ENCODE peak calls at places on chromosomes 1 and 21, in five cellular contexts. One of them, this sample, is unnamed.

GRCh38 chr1:230868736-230869385 is 540 bp upstream of the C1orf198 start:
- DNase-seq in hepatocyte: peak
- DNase-seq in foreskin keratinocyte: peak
- DNase-seq in activated naive CD4-positive, alpha-beta T cell: no peak
- DNase-seq in A549: no peak
- DNase-seq in this sample: peak

GRCh38 chr1:220426989-220427388 is 100.9 kb upstream of the MARK1 start:
- DNase-seq in hepatocyte: no peak
- DNase-seq in foreskin keratinocyte: peak
- DNase-seq in activated naive CD4-positive, alpha-beta T cell: no peak
- DNase-seq in A549: no peak
- DNase-seq in this sample: no peak

GRCh38 chr1:150560011-150560438 is 10.8 kb downstream of the ADAMTSL4 start:
- DNase-seq in hepatocyte: peak
- DNase-seq in foreskin keratinocyte: no peak
- DNase-seq in activated naive CD4-positive, alpha-beta T cell: peak
- DNase-seq in A549: peak
- DNase-seq in this sample: peak

GRCh38 chr1:51906306-51907078 is 28.0 kb upstream of the NRDC start:
- DNase-seq in hepatocyte: no peak
- DNase-seq in foreskin keratinocyte: no peak
- DNase-seq in activated naive CD4-positive, alpha-beta T cell: no peak
- DNase-seq in A549: no peak
- DNase-seq in this sample: no peak

GRCh38 chr1:85580046-85580411 is 532 bp upstream of the CCN1 start:
- DNase-seq in hepatocyte: peak
- DNase-seq in foreskin keratinocyte: peak
- DNase-seq in activated naive CD4-positive, alpha-beta T cell: no peak
- DNase-seq in A549: peak
- DNase-seq in this sample: no peak

GRCh38 chr1:187787696-187788095 is 958.9 kb downstream of the PLA2G4A start:
- DNase-seq in hepatocyte: no peak
- DNase-seq in foreskin keratinocyte: no peak
- DNase-seq in activated naive CD4-positive, alpha-beta T cell: no peak
- DNase-seq in A549: no peak
- DNase-seq in this sample: no peak

GRCh38 chr1:215393476-215393875 is 173.6 kb upstream of the KCTD3 start:
- DNase-seq in hepatocyte: no peak
- DNase-seq in foreskin keratinocyte: no peak
- DNase-seq in activated naive CD4-positive, alpha-beta T cell: no peak
- DNase-seq in A549: no peak
- DNase-seq in this sample: no peak

GRCh38 chr1:156489166-156489934 is 11.2 kb downstream of the MEF2D start:
- DNase-seq in hepatocyte: peak
- DNase-seq in foreskin keratinocyte: no peak
- DNase-seq in activated naive CD4-positive, alpha-beta T cell: no peak
- DNase-seq in A549: no peak
- DNase-seq in this sample: no peak

GRCh38 chr1:53545663-53546408 is 86.6 kb downstream of the DMRTB1 start:
- DNase-seq in hepatocyte: no peak
- DNase-seq in foreskin keratinocyte: no peak
- DNase-seq in activated naive CD4-positive, alpha-beta T cell: no peak
- DNase-seq in A549: no peak
- DNase-seq in this sample: no peak

GRCh38 chr1:48761411-48761810 is 15.3 kb downstream of the BEND5 start:
- DNase-seq in hepatocyte: no peak
- DNase-seq in foreskin keratinocyte: no peak
- DNase-seq in activated naive CD4-positive, alpha-beta T cell: no peak
- DNase-seq in A549: no peak
- DNase-seq in this sample: no peak

GRCh38 chr1:94792473-94792875 is 27.7 kb upstream of the SLC44A3 start:
- DNase-seq in hepatocyte: no peak
- DNase-seq in foreskin keratinocyte: peak
- DNase-seq in activated naive CD4-positive, alpha-beta T cell: no peak
- DNase-seq in A549: no peak
- DNase-seq in this sample: no peak

GRCh38 chr21:36859744-36860501 is 106.5 kb downstream of the HLCS start:
- DNase-seq in hepatocyte: peak
- DNase-seq in foreskin keratinocyte: peak
- DNase-seq in activated naive CD4-positive, alpha-beta T cell: no peak
- DNase-seq in A549: peak
- DNase-seq in this sample: no peak

GRCh38 chr1:154870117-154870571 is at the start of gene KCNN3:
- DNase-seq in hepatocyte: peak
- DNase-seq in foreskin keratinocyte: peak
- DNase-seq in activated naive CD4-positive, alpha-beta T cell: peak
- DNase-seq in A549: peak
- DNase-seq in this sample: peak

GRCh38 chr1:161171191-161171590 is 5.0 kb downstream of the PPOX start:
- DNase-seq in hepatocyte: no peak
- DNase-seq in foreskin keratinocyte: no peak
- DNase-seq in activated naive CD4-positive, alpha-beta T cell: no peak
- DNase-seq in A549: no peak
- DNase-seq in this sample: no peak

GRCh38 chr1:56429288-56429687 is 150.1 kb downstream of the PLPP3 start:
- DNase-seq in hepatocyte: no peak
- DNase-seq in foreskin keratinocyte: no peak
- DNase-seq in activated naive CD4-positive, alpha-beta T cell: no peak
- DNase-seq in A549: no peak
- DNase-seq in this sample: no peak

GRCh38 chr1:86775395-86775794 is 71.0 kb downstream of the SH3GLB1 start:
- DNase-seq in hepatocyte: no peak
- DNase-seq in foreskin keratinocyte: no peak
- DNase-seq in activated naive CD4-positive, alpha-beta T cell: no peak
- DNase-seq in A549: no peak
- DNase-seq in this sample: no peak

GRCh38 chr1:162349635-162350330 is 26.9 kb downstream of the SPATA46 start:
- DNase-seq in hepatocyte: peak
- DNase-seq in foreskin keratinocyte: peak
- DNase-seq in activated naive CD4-positive, alpha-beta T cell: no peak
- DNase-seq in A549: peak
- DNase-seq in this sample: no peak

GRCh38 chr1:23960291-23960718 is 677 bp downstream of the PNRC2 start:
- DNase-seq in hepatocyte: peak
- DNase-seq in foreskin keratinocyte: no peak
- DNase-seq in activated naive CD4-positive, alpha-beta T cell: no peak
- DNase-seq in A549: no peak
- DNase-seq in this sample: no peak

GRCh38 chr1:15760520-15761211 is 2.1 kb downstream of the FBLIM1 start:
- DNase-seq in hepatocyte: peak
- DNase-seq in foreskin keratinocyte: peak
- DNase-seq in activated naive CD4-positive, alpha-beta T cell: no peak
- DNase-seq in A549: no peak
- DNase-seq in this sample: no peak

GRCh38 chr1:206864939-206865671 is at the start of gene IL20:
- DNase-seq in hepatocyte: peak
- DNase-seq in foreskin keratinocyte: peak
- DNase-seq in activated naive CD4-positive, alpha-beta T cell: peak
- DNase-seq in A549: peak
- DNase-seq in this sample: no peak

GRCh38 chr1:192907545-192908243 is 98.9 kb downstream of the RGS2 start:
- DNase-seq in hepatocyte: peak
- DNase-seq in foreskin keratinocyte: peak
- DNase-seq in activated naive CD4-positive, alpha-beta T cell: no peak
- DNase-seq in A549: no peak
- DNase-seq in this sample: no peak

GRCh38 chr1:58975888-58976287 is 192.0 kb upstream of the JUN start:
- DNase-seq in hepatocyte: peak
- DNase-seq in foreskin keratinocyte: peak
- DNase-seq in activated naive CD4-positive, alpha-beta T cell: no peak
- DNase-seq in A549: no peak
- DNase-seq in this sample: no peak

GRCh38 chr1:90591355-90591969 is 125.6 kb downstream of the BARHL2 start:
- DNase-seq in hepatocyte: no peak
- DNase-seq in foreskin keratinocyte: no peak
- DNase-seq in activated naive CD4-positive, alpha-beta T cell: no peak
- DNase-seq in A549: no peak
- DNase-seq in this sample: no peak

GRCh38 chr1:246114369-246114768 is 392.7 kb downstream of the SMYD3 start:
- DNase-seq in hepatocyte: no peak
- DNase-seq in foreskin keratinocyte: no peak
- DNase-seq in activated naive CD4-positive, alpha-beta T cell: no peak
- DNase-seq in A549: no peak
- DNase-seq in this sample: no peak